ENCODE peak calls at places on chromosomes 2 and 18, in four cellular contexts. C, T, D and R are unnamed samples.

GRCh38 chr2:207528980-207529329 is 807 bp upstream of the CREB1 start:
- DNase-seq in C (no peak), T (peak), D (no peak), R (peak)

GRCh38 chr2:128487650-128488387 is 169.2 kb upstream of the HS6ST1 start:
- DNase-seq in C (no peak), T (no peak), D (no peak), R (no peak)

GRCh38 chr2:181895788-181896187 is 4.3 kb downstream of the ITPRID2 start:
- DNase-seq in C (no peak), T (no peak), D (no peak), R (no peak)

GRCh38 chr18:46278481-46279465 is 174.6 kb downstream of the HAUS1 start:
- DNase-seq in C (no peak), T (no peak), D (no peak), R (no peak)

GRCh38 chr2:234451852-234452625 is 44.8 kb downstream of the ARL4C start:
- DNase-seq in C (no peak), T (no peak), D (no peak), R (no peak)

GRCh38 chr2:160751021-160751420 is 257.4 kb upstream of the RBMS1 start:
- DNase-seq in C (no peak), T (no peak), D (no peak), R (no peak)

GRCh38 chr2:67790622-67791021 is 272.2 kb downstream of the C1D start:
- DNase-seq in C (no peak), T (no peak), D (no peak), R (no peak)

GRCh38 chr2:129233751-129234406 is 745.6 kb upstream of the RAB6C start:
- DNase-seq in C (no peak), T (no peak), D (no peak), R (no peak)

GRCh38 chr2:236857781-236858180 is 227.9 kb upstream of the COPS8 start:
- DNase-seq in C (no peak), T (no peak), D (no peak), R (no peak)

GRCh38 chr2:8524388-8524787 is 157.5 kb upstream of the ID2 start:
- DNase-seq in C (no peak), T (no peak), D (no peak), R (no peak)

GRCh38 chr2:174510583-174511189 is 23.9 kb upstream of the GPR155 start:
- DNase-seq in C (no peak), T (peak), D (no peak), R (no peak)

GRCh38 chr2:237496428-237496827 is 9.4 kb downstream of the MLPH start:
- DNase-seq in C (no peak), T (no peak), D (no peak), R (no peak)

GRCh38 chr2:239716536-239717318 is 308.4 kb downstream of the NDUFA10 start:
- DNase-seq in C (no peak), T (no peak), D (no peak), R (no peak)

GRCh38 chr2:36058953-36059352 is 296.6 kb upstream of the CRIM1 start:
- DNase-seq in C (no peak), T (no peak), D (no peak), R (no peak)

GRCh38 chr2:71829008-71829407 is 318.7 kb downstream of the CYP26B1 start:
- DNase-seq in C (no peak), T (no peak), D (no peak), R (no peak)

GRCh38 chr2:202122975-202123765 is 50.1 kb downstream of the KIAA2012 start:
- DNase-seq in C (no peak), T (no peak), D (no peak), R (no peak)

GRCh38 chr2:108805782-108806181 is 19.2 kb downstream of the CCDC138 start:
- DNase-seq in C (no peak), T (no peak), D (no peak), R (no peak)

GRCh38 chr2:149143734-149144133 is 105.2 kb downstream of the LYPD6B start:
- DNase-seq in C (no peak), T (no peak), D (no peak), R (no peak)

GRCh38 chr2:52264488-52264887 is 1232.6 kb upstream of the NRXN1 start:
- DNase-seq in C (no peak), T (no peak), D (no peak), R (no peak)

GRCh38 chr18:25896956-25897355 is 193.5 kb downstream of the SS18 start:
- DNase-seq in C (no peak), T (no peak), D (no peak), R (no peak)

GRCh38 chr2:122799391-122799790 is 1043.9 kb downstream of the TSN start:
- DNase-seq in C (no peak), T (no peak), D (no peak), R (no peak)

GRCh38 chr18:66410692-66411091 is 193.2 kb downstream of the CDH19 start:
- DNase-seq in C (no peak), T (no peak), D (no peak), R (no peak)

GRCh38 chr18:59062643-59063006 is 77.1 kb upstream of the SEC11C start:
- DNase-seq in C (no peak), T (no peak), D (no peak), R (no peak)

GRCh38 chr2:151334082-151334815 is 23.1 kb upstream of the TNFAIP6 start:
- DNase-seq in C (no peak), T (peak), D (no peak), R (no peak)

GRCh38 chr2:28232267-28232666 is 160.4 kb upstream of the FOSL2 start:
- DNase-seq in C (no peak), T (no peak), D (no peak), R (no peak)

GRCh38 chr2:24893934-24894333 is 26.1 kb downstream of the ADCY3 start:
- DNase-seq in C (no peak), T (no peak), D (no peak), R (no peak)

GRCh38 chr2:121232626-121233265 is 52.3 kb downstream of the TFCP2L1 start:
- DNase-seq in C (no peak), T (no peak), D (no peak), R (no peak)

GRCh38 chr2:73931531-73932500 is 5.1 kb downstream of the DGUOK start:
- DNase-seq in C (no peak), T (no peak), D (no peak), R (no peak)

GRCh38 chr2:41723531-41723930 is 324.3 kb upstream of the PKDCC start:
- DNase-seq in C (no peak), T (no peak), D (no peak), R (no peak)

GRCh38 chr18:5197032-5197434 is at the start of gene AKAIN1:
- DNase-seq in C (peak), T (peak), D (no peak), R (peak)

GRCh38 chr2:45134014-45134413 is 124.8 kb upstream of the SIX2 start:
- DNase-seq in C (no peak), T (no peak), D (no peak), R (no peak)

GRCh38 chr2:53569957-53570727 is 197.5 kb upstream of the CHAC2 start:
- DNase-seq in C (no peak), T (no peak), D (no peak), R (no peak)

GRCh38 chr2:168541887-168542286 is 85.8 kb downstream of the CERS6 start:
- DNase-seq in C (no peak), T (no peak), D (no peak), R (no peak)

GRCh38 chr2:204012081-204012653 is 75.6 kb downstream of the ICOS start:
- DNase-seq in C (no peak), T (no peak), D (no peak), R (no peak)

GRCh38 chr2:197209274-197209673 is 101.3 kb downstream of the ANKRD44 start:
- DNase-seq in C (no peak), T (no peak), D (no peak), R (no peak)

GRCh38 chr2:85766214-85766613 is 12.4 kb downstream of the ATOH8 start:
- DNase-seq in C (no peak), T (no peak), D (no peak), R (no peak)

GRCh38 chr2:85767803-85768665 is 14.2 kb downstream of the ATOH8 start:
- DNase-seq in C (no peak), T (no peak), D (no peak), R (no peak)

GRCh38 chr2:85763132-85763531 is 9.3 kb downstream of the ATOH8 start:
- DNase-seq in C (no peak), T (no peak), D (no peak), R (no peak)

GRCh38 chr2:85763831-85764230 is 10.0 kb downstream of the ATOH8 start:
- DNase-seq in C (no peak), T (no peak), D (no peak), R (no peak)

DNA sequence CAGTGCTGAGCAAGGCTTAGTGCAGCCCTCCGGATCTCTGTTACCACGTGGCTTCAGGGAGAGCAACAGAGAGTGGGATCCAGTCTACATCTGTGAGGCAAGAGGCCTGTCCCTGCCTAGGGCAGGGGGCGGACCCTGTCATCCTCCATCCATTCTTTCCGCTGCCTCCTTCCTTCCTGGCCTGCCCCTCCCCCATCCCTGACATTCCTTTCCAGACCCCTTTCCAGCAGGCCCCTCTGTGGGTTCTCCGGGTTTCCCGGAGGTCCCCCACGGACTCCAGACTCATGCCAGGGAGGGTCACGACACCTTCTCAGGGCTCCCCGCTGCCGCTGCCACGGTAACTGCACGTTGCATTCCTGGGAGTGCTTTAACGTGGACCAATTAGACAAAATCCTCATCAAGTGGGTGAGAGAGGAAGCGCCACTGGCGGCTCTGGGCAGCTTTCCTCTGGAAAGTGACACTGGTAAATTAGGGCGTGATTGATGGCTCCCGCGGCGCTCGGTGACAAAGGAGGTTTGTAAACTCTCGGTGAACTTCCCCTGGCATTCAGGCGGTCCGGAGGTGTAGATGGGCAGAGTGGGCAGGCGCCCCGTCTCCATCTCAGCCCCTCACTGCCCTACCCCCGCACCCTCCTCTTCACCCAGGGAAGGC is 11.4 kb downstream of the ATOH8 start:
- DNase-seq in C (no peak), T (no peak), D (no peak), R (no peak)
- TF ChIP-seq TARDBP in C (no peak), T (no peak), D (no peak), R (no peak)

GRCh38 chr2:3942841-3943240 is 239.5 kb downstream of the DCDC2C start:
- DNase-seq in C (no peak), T (no peak), D (no peak), R (no peak)

GRCh38 chr2:3944071-3944470 is 240.7 kb downstream of the DCDC2C start:
- DNase-seq in C (no peak), T (no peak), D (no peak), R (no peak)

DNA sequence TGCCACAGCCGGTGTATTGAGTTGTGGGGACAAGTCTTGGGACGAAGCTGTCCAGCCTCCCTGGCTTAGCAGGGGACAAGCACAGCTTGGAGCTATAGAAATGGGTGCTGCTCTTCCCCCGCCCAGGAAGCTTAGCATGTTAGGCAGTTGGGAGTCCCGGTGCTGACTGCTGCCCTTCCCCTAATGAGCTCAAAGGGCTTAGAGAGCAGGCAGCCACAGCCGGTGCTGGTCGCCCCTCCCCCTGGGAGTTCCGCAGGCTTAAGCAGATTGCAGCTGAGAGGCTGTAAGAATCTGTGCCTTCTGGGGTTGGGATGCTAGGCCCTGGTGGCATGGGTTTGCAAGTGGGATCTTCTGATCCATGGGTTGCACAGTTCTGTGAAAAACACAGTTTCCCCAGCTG is 237.3 kb downstream of the DCDC2C start:
- DNase-seq in C (no peak), T (no peak), D (no peak), R (no peak)
- TF ChIP-seq TARDBP in C (no peak), T (no peak), D (no peak), R (no peak)

DNA sequence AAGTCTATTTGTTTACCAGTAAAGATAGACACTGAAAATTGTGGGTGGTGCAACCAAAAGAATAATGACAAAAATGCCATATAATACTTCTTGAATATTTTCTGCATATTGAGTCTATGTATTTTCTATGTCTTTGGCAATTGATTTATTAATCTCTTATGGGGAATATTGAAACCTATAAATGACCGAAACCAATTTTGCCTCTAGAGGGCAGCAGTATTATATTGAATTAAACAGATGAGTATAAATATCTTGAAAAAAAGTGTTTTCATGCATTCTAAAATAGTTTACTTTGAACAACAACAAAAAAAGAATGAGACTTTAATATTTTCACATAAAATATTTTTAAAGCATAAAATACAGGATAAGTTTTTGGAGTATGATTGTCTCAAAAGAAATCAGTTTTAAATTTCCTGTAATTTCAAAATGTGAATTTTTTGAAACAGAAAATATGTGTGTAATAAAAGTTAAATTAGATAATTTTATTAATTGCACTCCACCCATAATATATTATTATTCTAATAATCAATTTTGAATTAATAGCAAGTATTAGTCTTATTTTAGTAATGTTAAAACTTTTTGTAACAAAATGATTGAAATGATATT is 49.9 kb upstream of the CALCRL start:
- DNase-seq in C (no peak), T (no peak), D (no peak), R (no peak)
- TF ChIP-seq TARDBP in C (no peak), T (no peak), D (no peak), R (no peak)

GRCh38 chr2:55063226-55063625 is 13.0 kb upstream of the RTN4 start:
- DNase-seq in C (no peak), T (no peak), D (no peak), R (no peak)
- TF ChIP-seq TARDBP in C (no peak), T (no peak), D (no peak), R (no peak)

DNA sequence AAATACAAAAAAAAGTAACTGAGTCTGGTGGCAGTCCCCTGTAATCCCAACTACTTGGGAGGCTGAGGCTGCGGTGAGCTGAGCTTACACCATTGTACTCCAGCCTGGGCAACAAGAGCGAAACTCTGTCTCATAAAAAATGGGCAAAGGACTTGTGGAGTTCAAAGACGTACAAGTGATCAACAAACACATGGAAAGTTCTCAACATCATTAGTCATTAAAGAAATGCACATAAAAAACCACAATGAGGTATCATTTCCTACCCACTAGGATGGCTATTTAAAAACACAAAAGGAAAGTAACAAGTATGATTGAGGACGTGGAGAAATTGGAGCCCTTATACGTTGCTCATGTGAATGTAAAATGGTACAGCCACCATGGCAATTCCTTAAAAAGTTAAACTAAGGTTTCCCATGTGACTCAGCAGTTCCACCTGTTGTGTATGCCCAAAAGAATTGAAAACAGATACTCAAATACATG is 52.3 kb downstream of the RAB10 start:
- DNase-seq in C (no peak), T (no peak), D (peak), R (no peak)
- TF ChIP-seq TARDBP in C (no peak), T (no peak), D (no peak), R (no peak)

GRCh38 chr2:101736861-101737291 is 39.4 kb downstream of the MAP4K4 start:
- DNase-seq in C (no peak), T (no peak), D (no peak), R (no peak)
- TF ChIP-seq TARDBP in C (no peak), T (no peak), D (no peak), R (no peak)

GRCh38 chr2:96773922-96774321 is 13.2 kb downstream of the CNNM4 start:
- DNase-seq in C (no peak), T (no peak), D (no peak), R (no peak)

GRCh38 chr2:96771792-96772618 is 11.3 kb downstream of the CNNM4 start:
- DNase-seq in C (peak), T (no peak), D (no peak), R (no peak)

GRCh38 chr2:96770451-96770850 is 9.7 kb downstream of the CNNM4 start:
- DNase-seq in C (no peak), T (no peak), D (no peak), R (no peak)

GRCh38 chr2:96775160-96775559 is 14.5 kb downstream of the CNNM4 start:
- DNase-seq in C (no peak), T (no peak), D (no peak), R (no peak)

GRCh38 chr2:96772903-96773675 is 12.4 kb downstream of the CNNM4 start:
- DNase-seq in C (no peak), T (no peak), D (peak), R (no peak)
- TF ChIP-seq TARDBP in C (no peak), T (no peak), D (no peak), R (no peak)